ENCODE peak calls at places on chromosomes 7 and 10, in ten cellular contexts. W is CMK; S is NCI-H510A; O is activated CD4-positive, CD25-positive, alpha-beta regulatory T cell; I is HCT116; G is M059J; Y is T-helper 2 cell treated with Interferon-gamma antibody and Interleukin-4, amounts not matched to agents 5 μg/mL and 100 μg/mL, for 36 hours; C is HT1080; D is occipital lobe; K is HS-5. R is an unnamed sample.

GRCh38 chr10:130470973-130471372 is 334.8 kb downstream of the GLRX3 start:
- DNase-seq in W (no peak), S (no peak), O (no peak), I (no peak), G (no peak), Y (no peak), C (no peak), D (no peak), K (no peak), R (no peak)

GRCh38 chr7:150451097-150451793 is 815 bp downstream of the GIMAP8 start:
- DNase-seq in W (no peak), S (no peak), O (no peak), I (no peak), G (no peak), Y (peak), C (no peak), D (no peak), K (no peak), R (no peak)

GRCh38 chr10:35819736-35820135 is 177.6 kb upstream of the FZD8 start:
- DNase-seq in W (no peak), S (no peak), O (no peak), I (no peak), G (no peak), Y (no peak), C (no peak), D (no peak), K (no peak), R (no peak)

GRCh38 chr10:15068802-15069201 is 19.8 kb downstream of the ACBD7 start:
- DNase-seq in W (no peak), S (no peak), O (no peak), I (no peak), G (no peak), Y (no peak), C (peak), D (no peak), K (no peak), R (peak)

GRCh38 chr10:71767420-71768035 is 5.8 kb downstream of the VSIR start:
- DNase-seq in W (no peak), S (no peak), O (no peak), I (no peak), G (peak), Y (no peak), C (no peak), D (no peak), K (no peak), R (peak)

GRCh38 chr7:129925416-129926002 is 27.3 kb downstream of the UBE2H start:
- DNase-seq in W (no peak), S (no peak), O (no peak), I (no peak), G (no peak), Y (no peak), C (no peak), D (no peak), K (no peak), R (no peak)

GRCh38 chr7:27992755-27993478 is 187.7 kb downstream of the JAZF1 start:
- DNase-seq in W (no peak), S (no peak), O (no peak), I (no peak), G (no peak), Y (no peak), C (no peak), D (no peak), K (no peak), R (no peak)

GRCh38 chr7:98557538-98558031 is 59.5 kb upstream of the NPTX2 start:
- DNase-seq in W (no peak), S (no peak), O (no peak), I (no peak), G (no peak), Y (no peak), C (no peak), D (no peak), K (no peak), R (no peak)

GRCh38 chr10:46077141-46077554 is 31.1 kb upstream of the MSMB start:
- DNase-seq in W (no peak), S (no peak), O (no peak), I (no peak), G (peak), Y (no peak), C (no peak), D (no peak), K (no peak), R (peak)

GRCh38 chr10:32104622-32105509 is 48.6 kb upstream of the KIF5B start:
- DNase-seq in W (no peak), S (no peak), O (no peak), I (no peak), G (peak), Y (no peak), C (peak), D (no peak), K (no peak), R (no peak)

GRCh38 chr10:34736976-34737771 is 77.9 kb downstream of the PARD3 start:
- DNase-seq in W (no peak), S (no peak), O (no peak), I (no peak), G (no peak), Y (no peak), C (no peak), D (no peak), K (no peak), R (no peak)

GRCh38 chr10:130218936-130219335 is 82.7 kb downstream of the GLRX3 start:
- DNase-seq in W (no peak), S (no peak), O (no peak), I (no peak), G (no peak), Y (no peak), C (no peak), D (no peak), K (no peak), R (no peak)

GRCh38 chr10:102153093-102153620 is 968 bp downstream of the NOLC1 start:
- DNase-seq in W (no peak), S (no peak), O (no peak), I (no peak), G (no peak), Y (no peak), C (no peak), D (no peak), K (no peak), R (peak)

GRCh38 chr10:102342958-102343357 is 52.5 kb upstream of the NFKB2 start:
- DNase-seq in W (no peak), S (no peak), O (no peak), I (no peak), G (peak), Y (no peak), C (peak), D (no peak), K (no peak), R (peak)

R was measured in MCF 10A.